ENCODE peak calls at places on chromosomes 12 and 14, in six cellular contexts. E is T-cell, S is mesendoderm, B is skeletal muscle cell, J is T-helper 22 cell, T is hippocampal formation. G is an unnamed sample.

GRCh38 chr12:109879332-109880048 is 851 bp downstream of the GLTP start:
- DNase-seq in E (no peak), S (peak; percentile 37), B (no peak), J (no peak), T (peak; percentile 33), G (peak; percentile 42)

GRCh38 chr14:93023039-93023438 is 92.7 kb downstream of the ITPK1 start:
- DNase-seq in E (no peak), S (peak; percentile 90), B (no peak), J (no peak), T (peak; percentile 15), G (peak; percentile 62)

GRCh38 chr12:95977764-95978305 is 18.3 kb downstream of the HAL start:
- DNase-seq in E (no peak), S (no peak), B (no peak), J (no peak), T (no peak), G (no peak)

GRCh38 chr14:75979071-75979571 is 2.7 kb downstream of the TGFB3 start:
- DNase-seq in E (no peak), S (peak; percentile 57), B (no peak), J (no peak), T (no peak), G (peak; percentile 76)

GRCh38 chr14:65255029-65255545 is 152.8 kb upstream of the MAX start:
- DNase-seq in E (no peak), S (peak; percentile 90), B (no peak), J (no peak), T (no peak), G (no peak)

GRCh38 chr12:45421736-45422135 is 205.8 kb downstream of the ANO6 start:
- DNase-seq in E (no peak), S (no peak), B (no peak), J (no peak), T (no peak), G (no peak)

GRCh38 chr14:71451501-71451900 is 480.7 kb upstream of the RGS6 start:
- DNase-seq in E (no peak), S (no peak), B (no peak), J (no peak), T (no peak), G (no peak)

GRCh38 chr12:20063116-20063515 is 305.2 kb upstream of the PDE3A start:
- DNase-seq in E (no peak), S (no peak), B (peak; percentile 78), J (no peak), T (no peak), G (no peak)

GRCh38 chr14:57420033-57420432 is 29.6 kb downstream of the NAA30 start:
- DNase-seq in E (no peak), S (no peak), B (no peak), J (no peak), T (no peak), G (no peak)

GRCh38 chr12:122029620-122030426 is 8.1 kb downstream of the BCL7A start:
- DNase-seq in E (no peak), S (no peak), B (no peak), J (no peak), T (no peak), G (no peak)

GRCh38 chr14:67359319-67359774 is 257 bp downstream of the ATP6V1D start:
- DNase-seq in E (no peak), S (peak; percentile 66), B (no peak), J (no peak), T (no peak), G (peak; percentile 54)

GRCh38 chr12:80596509-80596908 is 110.9 kb upstream of the MYF6 start:
- DNase-seq in E (no peak), S (no peak), B (no peak), J (no peak), T (no peak), G (no peak)

GRCh38 chr12:12835378-12836145 is 22.4 kb downstream of the DDX47 start:
- DNase-seq in E (no peak), S (peak; percentile 61), B (no peak), J (no peak), T (no peak), G (no peak)

GRCh38 chr12:60977966-60978365 is 1282.2 kb upstream of the USP15 start:
- DNase-seq in E (no peak), S (peak; percentile 64), B (no peak), J (no peak), T (no peak), G (peak; percentile 26)

GRCh38 chr12:109287181-109287580 is 21.9 kb downstream of the FOXN4 start:
- DNase-seq in E (no peak), S (no peak), B (no peak), J (no peak), T (no peak), G (no peak)

GRCh38 chr14:51614707-51615106 is 37.0 kb upstream of the FRMD6 start:
- DNase-seq in E (no peak), S (no peak), B (no peak), J (no peak), T (no peak), G (no peak)

GRCh38 chr14:76942288-76942778 is 86.2 kb downstream of the IRF2BPL start:
- DNase-seq in E (no peak), S (no peak), B (no peak), J (no peak), T (no peak), G (no peak)

GRCh38 chr14:32203928-32204357 is 874 bp upstream of the RNU6-8 start:
- DNase-seq in E (no peak), S (no peak), B (no peak), J (no peak), T (no peak), G (peak; percentile 44)

GRCh38 chr12:116910645-116911449 is at the start of gene FBXW8:
- DNase-seq in E (peak; percentile 23), S (peak; percentile 79), B (no peak), J (peak; percentile 12), T (peak; percentile 41), G (peak; percentile 76)

GRCh38 chr14:89241934-89242670 is 174.9 kb downstream of the FOXN3 start:
- DNase-seq in E (no peak), S (no peak), B (no peak), J (no peak), T (no peak), G (no peak)

GRCh38 chr12:131430158-131430772 is 280.6 kb upstream of the SFSWAP start:
- DNase-seq in E (no peak), S (no peak), B (no peak), J (no peak), T (no peak), G (no peak)

GRCh38 chr14:52960627-52961026 is 9.8 kb upstream of the FERMT2 start:
- DNase-seq in E (no peak), S (no peak), B (no peak), J (no peak), T (no peak), G (no peak)

GRCh38 chr14:99734406-99735051 is 50.4 kb downstream of the CYP46A1 start:
- DNase-seq in E (peak; percentile 2), S (no peak), B (no peak), J (no peak), T (no peak), G (no peak)

GRCh38 chr14:73374218-73374617 is 84.1 kb downstream of the NUMB start:
- DNase-seq in E (no peak), S (no peak), B (no peak), J (no peak), T (no peak), G (no peak)

GRCh38 chr12:77324763-77325468 is 259.5 kb upstream of the E2F7 start:
- DNase-seq in E (no peak), S (peak; percentile 84), B (peak; percentile 25), J (no peak), T (peak; percentile 54), G (peak; percentile 94)

GRCh38 chr14:84375235-84375634 is 1154.7 kb upstream of the FLRT2 start:
- DNase-seq in E (no peak), S (peak; percentile 5), B (no peak), J (no peak), T (no peak), G (no peak)

GRCh38 chr12:51751657-51752056 is 96.9 kb downstream of the FIGNL2 start:
- DNase-seq in E (no peak), S (no peak), B (peak; percentile 29), J (no peak), T (peak; percentile 45), G (no peak)

GRCh38 chr12:124530637-124531263 is 36.7 kb downstream of the NCOR2 start:
- DNase-seq in E (no peak), S (no peak), B (no peak), J (no peak), T (no peak), G (no peak)

GRCh38 chr14:23093993-23094665 is 807 bp downstream of the ACIN1 start:
- DNase-seq in E (no peak), S (peak; percentile 19), B (peak; percentile 71), J (no peak), T (no peak), G (peak; percentile 96)

GRCh38 chr14:47948981-47949380 is 273.6 kb upstream of the MDGA2 start:
- DNase-seq in E (no peak), S (peak; percentile 5), B (no peak), J (no peak), T (no peak), G (peak; percentile 60)

GRCh38 chr12:26697217-26697616 is 135.8 kb downstream of the ITPR2 start:
- DNase-seq in E (no peak), S (no peak), B (no peak), J (no peak), T (no peak), G (no peak)

GRCh38 chr12:5441497-5442236 is 9.8 kb downstream of the NTF3 start:
- DNase-seq in E (no peak), S (peak; percentile 92), B (no peak), J (no peak), T (no peak), G (peak; percentile 64)

GRCh38 chr14:73761621-73762355 is 47.6 kb upstream of the PNMA1 start:
- DNase-seq in E (no peak), S (no peak), B (no peak), J (no peak), T (no peak), G (no peak)

GRCh38 chr14:102508410-102508773 is 1.2 kb downstream of the ANKRD9 start:
- DNase-seq in E (no peak), S (no peak), B (no peak), J (no peak), T (no peak), G (no peak)